ENCODE peak calls at places on chromosome 17, in eight cellular contexts. One of them, this sample, is unnamed.

GRCh38 chr17:79159471-79159870 is 84.8 kb downstream of the ENGASE start:
- DNase-seq in NCI-H748 treated with DMSO at 0.1 percent for 48 hours: no peak
- DNase-seq in heart left ventricle: no peak
- DNase-seq in GM12865: no peak
- DNase-seq in IMR-90: no peak
- DNase-seq in NCI-H1436: no peak
- DNase-seq in Caki2: no peak
- DNase-seq in stimulated activated CD4-positive, alpha-beta T cell treated with anti-CD3 and anti-CD28 coated beads, TNF-alpha, amount 100 ng/mL, for 4 hours: no peak
- DNase-seq in this sample: no peak

GRCh38 chr17:81397314-81398169 is 2.3 kb downstream of the BAHCC1 start:
- DNase-seq in IMR-90: peak; percentile 62
- DNase-seq in Caki2: peak; percentile 72
- DNase-seq in GM12865: no peak
- DNase-seq in heart left ventricle: no peak
- DNase-seq in stimulated activated CD4-positive, alpha-beta T cell treated with anti-CD3 and anti-CD28 coated beads, TNF-alpha, amount 100 ng/mL, for 4 hours: no peak
- DNase-seq in NCI-H1436: peak; percentile 71
- DNase-seq in NCI-H748 treated with DMSO at 0.1 percent for 48 hours: peak; percentile 41
- DNase-seq in this sample: no peak

GRCh38 chr17:32998893-32999240 is 7.2 kb downstream of the SPACA3 start:
- DNase-seq in IMR-90: peak; percentile 60
- DNase-seq in heart left ventricle: no peak
- DNase-seq in Caki2: peak; percentile 31
- DNase-seq in NCI-H748 treated with DMSO at 0.1 percent for 48 hours: no peak
- DNase-seq in NCI-H1436: no peak
- DNase-seq in GM12865: no peak
- DNase-seq in stimulated activated CD4-positive, alpha-beta T cell treated with anti-CD3 and anti-CD28 coated beads, TNF-alpha, amount 100 ng/mL, for 4 hours: no peak
- DNase-seq in this sample: no peak

GRCh38 chr17:50029185-50029584 is 26.7 kb upstream of the ITGA3 start:
- DNase-seq in IMR-90: no peak
- DNase-seq in stimulated activated CD4-positive, alpha-beta T cell treated with anti-CD3 and anti-CD28 coated beads, TNF-alpha, amount 100 ng/mL, for 4 hours: no peak
- DNase-seq in NCI-H1436: no peak
- DNase-seq in NCI-H748 treated with DMSO at 0.1 percent for 48 hours: no peak
- DNase-seq in Caki2: no peak
- DNase-seq in GM12865: no peak
- DNase-seq in heart left ventricle: no peak
- DNase-seq in this sample: no peak

GRCh38 chr17:74935585-74936469 is at the start of gene OTOP3:
- DNase-seq in Caki2: no peak
- DNase-seq in NCI-H1436: no peak
- DNase-seq in IMR-90: no peak
- DNase-seq in heart left ventricle: no peak
- DNase-seq in GM12865: no peak
- DNase-seq in NCI-H748 treated with DMSO at 0.1 percent for 48 hours: peak; percentile 4
- DNase-seq in stimulated activated CD4-positive, alpha-beta T cell treated with anti-CD3 and anti-CD28 coated beads, TNF-alpha, amount 100 ng/mL, for 4 hours: no peak
- DNase-seq in this sample: no peak

GRCh38 chr17:83053021-83053778 is 26.2 kb upstream of the METRNL start:
- DNase-seq in GM12865: no peak
- DNase-seq in stimulated activated CD4-positive, alpha-beta T cell treated with anti-CD3 and anti-CD28 coated beads, TNF-alpha, amount 100 ng/mL, for 4 hours: no peak
- DNase-seq in NCI-H1436: no peak
- DNase-seq in IMR-90: peak; percentile 30
- DNase-seq in Caki2: no peak
- DNase-seq in NCI-H748 treated with DMSO at 0.1 percent for 48 hours: no peak
- DNase-seq in heart left ventricle: peak; percentile 15
- DNase-seq in this sample: no peak

GRCh38 chr17:40065041-40065770 is 2.4 kb downstream of the THRA start:
- DNase-seq in Caki2: peak; percentile 32
- DNase-seq in NCI-H1436: no peak
- DNase-seq in heart left ventricle: no peak
- DNase-seq in IMR-90: peak; percentile 58
- DNase-seq in GM12865: no peak
- DNase-seq in NCI-H748 treated with DMSO at 0.1 percent for 48 hours: no peak
- DNase-seq in stimulated activated CD4-positive, alpha-beta T cell treated with anti-CD3 and anti-CD28 coated beads, TNF-alpha, amount 100 ng/mL, for 4 hours: no peak
- DNase-seq in this sample: no peak

GRCh38 chr17:66123163-66123562 is 68.8 kb downstream of the CEP112 start:
- DNase-seq in NCI-H1436: no peak
- DNase-seq in Caki2: no peak
- DNase-seq in stimulated activated CD4-positive, alpha-beta T cell treated with anti-CD3 and anti-CD28 coated beads, TNF-alpha, amount 100 ng/mL, for 4 hours: no peak
- DNase-seq in IMR-90: peak; percentile 38
- DNase-seq in heart left ventricle: no peak
- DNase-seq in NCI-H748 treated with DMSO at 0.1 percent for 48 hours: no peak
- DNase-seq in GM12865: no peak
- DNase-seq in this sample: no peak

GRCh38 chr17:17758443-17758842 is 77.2 kb downstream of the RAI1 start:
- DNase-seq in IMR-90: no peak
- DNase-seq in heart left ventricle: no peak
- DNase-seq in Caki2: no peak
- DNase-seq in NCI-H1436: peak; percentile 76
- DNase-seq in NCI-H748 treated with DMSO at 0.1 percent for 48 hours: peak; percentile 64
- DNase-seq in stimulated activated CD4-positive, alpha-beta T cell treated with anti-CD3 and anti-CD28 coated beads, TNF-alpha, amount 100 ng/mL, for 4 hours: no peak
- DNase-seq in GM12865: no peak
- DNase-seq in this sample: peak; percentile 88

GRCh38 chr17:1718362-1719165 is 5.9 kb upstream of the WDR81 start:
- DNase-seq in NCI-H1436: no peak
- DNase-seq in heart left ventricle: no peak
- DNase-seq in GM12865: no peak
- DNase-seq in NCI-H748 treated with DMSO at 0.1 percent for 48 hours: no peak
- DNase-seq in IMR-90: no peak
- DNase-seq in stimulated activated CD4-positive, alpha-beta T cell treated with anti-CD3 and anti-CD28 coated beads, TNF-alpha, amount 100 ng/mL, for 4 hours: no peak
- DNase-seq in Caki2: no peak
- DNase-seq in this sample: no peak

GRCh38 chr17:9898812-9899211 is 6.3 kb downstream of the RCVRN start:
- DNase-seq in heart left ventricle: no peak
- DNase-seq in stimulated activated CD4-positive, alpha-beta T cell treated with anti-CD3 and anti-CD28 coated beads, TNF-alpha, amount 100 ng/mL, for 4 hours: no peak
- DNase-seq in Caki2: no peak
- DNase-seq in NCI-H1436: no peak
- DNase-seq in NCI-H748 treated with DMSO at 0.1 percent for 48 hours: no peak
- DNase-seq in IMR-90: no peak
- DNase-seq in GM12865: no peak
- DNase-seq in this sample: no peak

GRCh38 chr17:34155947-34156346 is 99.1 kb upstream of the CCL2 start:
- DNase-seq in stimulated activated CD4-positive, alpha-beta T cell treated with anti-CD3 and anti-CD28 coated beads, TNF-alpha, amount 100 ng/mL, for 4 hours: no peak
- DNase-seq in NCI-H1436: no peak
- DNase-seq in heart left ventricle: no peak
- DNase-seq in GM12865: no peak
- DNase-seq in IMR-90: no peak
- DNase-seq in NCI-H748 treated with DMSO at 0.1 percent for 48 hours: no peak
- DNase-seq in Caki2: no peak
- DNase-seq in this sample: no peak

GRCh38 chr17:42323268-42323773 is 35.0 kb downstream of the STAT5A start:
- DNase-seq in GM12865: no peak
- DNase-seq in stimulated activated CD4-positive, alpha-beta T cell treated with anti-CD3 and anti-CD28 coated beads, TNF-alpha, amount 100 ng/mL, for 4 hours: no peak
- DNase-seq in NCI-H1436: no peak
- DNase-seq in NCI-H748 treated with DMSO at 0.1 percent for 48 hours: no peak
- DNase-seq in heart left ventricle: no peak
- DNase-seq in Caki2: no peak
- DNase-seq in IMR-90: no peak
- DNase-seq in this sample: no peak

GRCh38 chr17:29093090-29093871 is 50.3 kb downstream of the PIPOX start:
- DNase-seq in heart left ventricle: no peak
- DNase-seq in Caki2: no peak
- DNase-seq in stimulated activated CD4-positive, alpha-beta T cell treated with anti-CD3 and anti-CD28 coated beads, TNF-alpha, amount 100 ng/mL, for 4 hours: no peak
- DNase-seq in IMR-90: no peak
- DNase-seq in NCI-H1436: no peak
- DNase-seq in GM12865: no peak
- DNase-seq in NCI-H748 treated with DMSO at 0.1 percent for 48 hours: no peak
- DNase-seq in this sample: no peak

GRCh38 chr17:78268191-78268874 is 36.9 kb downstream of the TMEM235 start:
- DNase-seq in heart left ventricle: no peak
- DNase-seq in GM12865: no peak
- DNase-seq in stimulated activated CD4-positive, alpha-beta T cell treated with anti-CD3 and anti-CD28 coated beads, TNF-alpha, amount 100 ng/mL, for 4 hours: no peak
- DNase-seq in NCI-H748 treated with DMSO at 0.1 percent for 48 hours: no peak
- DNase-seq in NCI-H1436: no peak
- DNase-seq in Caki2: no peak
- DNase-seq in IMR-90: no peak
- DNase-seq in this sample: no peak

GRCh38 chr17:43908111-43908721 is 880 bp upstream of the MPP2 start:
- DNase-seq in heart left ventricle: peak; percentile 74
- DNase-seq in stimulated activated CD4-positive, alpha-beta T cell treated with anti-CD3 and anti-CD28 coated beads, TNF-alpha, amount 100 ng/mL, for 4 hours: no peak
- DNase-seq in Caki2: no peak
- DNase-seq in IMR-90: peak; percentile 65
- DNase-seq in NCI-H748 treated with DMSO at 0.1 percent for 48 hours: peak; percentile 63
- DNase-seq in GM12865: peak; percentile 31
- DNase-seq in NCI-H1436: no peak
- DNase-seq in this sample: peak; percentile 79

GRCh38 chr17:53948323-53948722 is 125.6 kb downstream of the KIF2B start:
- DNase-seq in stimulated activated CD4-positive, alpha-beta T cell treated with anti-CD3 and anti-CD28 coated beads, TNF-alpha, amount 100 ng/mL, for 4 hours: no peak
- DNase-seq in NCI-H748 treated with DMSO at 0.1 percent for 48 hours: no peak
- DNase-seq in heart left ventricle: no peak
- DNase-seq in Caki2: no peak
- DNase-seq in GM12865: no peak
- DNase-seq in IMR-90: no peak
- DNase-seq in NCI-H1436: no peak
- DNase-seq in this sample: no peak